ENCODE peak calls at places on chromosome 14, in eight cellular contexts. T is adrenal gland, Z is hepatocyte, N is astrocyte, V is astrocyte of the cerebellum, O is dorsolateral prefrontal cortex, F is kidney epithelial cell, K is fibroblast of mammary gland. L is an unnamed sample.
A peak's percentile ranks its signal among the peaks of the same experiment; 100 is the strongest.

GRCh38 chr14:100850841-100851585 is 25.1 kb downstream of the MEG3 start:
- DNase-seq in T (peak; percentile 81), Z (peak; percentile 42), N (no peak), V (no peak), O (no peak), F (no peak), K (no peak), L (no peak)

GRCh38 chr14:96165493-96166474 is 38.9 kb upstream of the BDKRB2 start:
- DNase-seq in T (no peak), Z (no peak), N (no peak), V (no peak), O (no peak), F (no peak), K (no peak), L (no peak)

GRCh38 chr14:74988131-74988530 is 14.6 kb upstream of the EIF2B2 start:
- DNase-seq in T (no peak), Z (no peak), N (peak; percentile 44), V (no peak), O (no peak), F (peak; percentile 92), K (peak; percentile 28), L (peak; percentile 57)

GRCh38 chr14:101199028-101199770 is 295.7 kb upstream of the RTL1 start:
- DNase-seq in T (no peak), Z (no peak), N (no peak), V (no peak), O (no peak), F (no peak), K (no peak), L (no peak)

GRCh38 chr14:99884834-99885648 is 91.8 kb downstream of the EML1 start:
- DNase-seq in T (peak; percentile 43), Z (peak; percentile 81), N (peak; percentile 47), V (peak; percentile 64), O (peak; percentile 27), F (no peak), K (peak; percentile 76), L (no peak)

GRCh38 chr14:103141117-103141796 is 18.0 kb downstream of the TNFAIP2 start:
- DNase-seq in T (peak; percentile 73), Z (peak; percentile 46), N (no peak), V (no peak), O (no peak), F (no peak), K (peak; percentile 55), L (no peak)

GRCh38 chr14:56150645-56151345 is 32.6 kb downstream of the PELI2 start:
- DNase-seq in T (no peak), Z (no peak), N (no peak), V (no peak), O (peak; percentile 36), F (no peak), K (no peak), L (no peak)

GRCh38 chr14:73755434-73756014 is 41.3 kb upstream of the PNMA1 start:
- DNase-seq in T (no peak), Z (no peak), N (no peak), V (no peak), O (no peak), F (no peak), K (no peak), L (no peak)

GRCh38 chr14:103710771-103711392 is 4.4 kb downstream of the XRCC3 start:
- DNase-seq in T (no peak), Z (no peak), N (no peak), V (no peak), O (no peak), F (no peak), K (no peak), L (no peak)

GRCh38 chr14:68968051-68968450 is 11.1 kb downstream of the ACTN1 start:
- DNase-seq in T (no peak), Z (no peak), N (no peak), V (no peak), O (no peak), F (no peak), K (no peak), L (no peak)

GRCh38 chr14:74975059-74975810 is 19.8 kb upstream of the PGF start:
- DNase-seq in T (peak; percentile 62), Z (no peak), N (no peak), V (no peak), O (no peak), F (no peak), K (peak; percentile 27), L (no peak)

GRCh38 chr14:55724736-55725135 is 144.7 kb downstream of the KTN1 start:
- DNase-seq in T (no peak), Z (no peak), N (no peak), V (no peak), O (no peak), F (no peak), K (no peak), L (no peak)

GRCh38 chr14:95097385-95097784 is 59.9 kb downstream of the DICER1 start:
- DNase-seq in T (no peak), Z (no peak), N (peak; percentile 18), V (no peak), O (no peak), F (no peak), K (no peak), L (no peak)

GRCh38 chr14:74510955-74511354 is 17.4 kb downstream of the ISCA2 start:
- DNase-seq in T (peak; percentile 40), Z (no peak), N (peak; percentile 52), V (no peak), O (no peak), F (no peak), K (peak; percentile 87), L (no peak)

GRCh38 chr14:25537846-25538455 is 488.0 kb upstream of the STXBP6 start:
- DNase-seq in T (peak; percentile 68), Z (peak; percentile 68), N (no peak), V (no peak), O (no peak), F (no peak), K (peak; percentile 36), L (no peak)

GRCh38 chr14:24212924-24213865 is at the start of gene CHMP4A:
- DNase-seq in T (peak; percentile 99), Z (peak; percentile 99), N (peak; percentile 96), V (peak; percentile 96), O (peak; percentile 92), F (peak; percentile 96), K (peak; percentile 98), L (peak; percentile 69)

GRCh38 chr14:50035214-50035613 is 81.2 kb downstream of the VCPKMT start:
- DNase-seq in T (no peak), Z (no peak), N (no peak), V (no peak), O (no peak), F (no peak), K (no peak), L (no peak)

GRCh38 chr14:21145437-21145836 is 10.4 kb downstream of the OR5AU1 start:
- DNase-seq in T (no peak), Z (no peak), N (no peak), V (no peak), O (no peak), F (no peak), K (no peak), L (no peak)

GRCh38 chr14:68359862-68360552 is 432.9 kb downstream of the ZFP36L1 start:
- DNase-seq in T (peak; percentile 29), Z (peak; percentile 79), N (peak; percentile 57), V (no peak), O (no peak), F (no peak), K (peak; percentile 17), L (no peak)

GRCh38 chr14:75578099-75578785 is at the start of gene FLVCR2:
- DNase-seq in T (peak; percentile 92), Z (peak; percentile 91), N (peak; percentile 30), V (no peak), O (peak; percentile 19), F (peak; percentile 12), K (peak; percentile 66), L (no peak)

GRCh38 chr14:105019861-105020814 is 745 bp downstream of the CDCA4 start:
- DNase-seq in T (peak; percentile 18), Z (peak; percentile 76), N (no peak), V (no peak), O (no peak), F (no peak), K (no peak), L (no peak)
- TF ChIP-seq CTCF in T (no peak), Z (no peak), N (no peak), V (no peak), O (no peak), F (no peak), K (no peak), L (no peak)

GRCh38 chr14:92322516-92322915 is 449 bp upstream of the SLC24A4 start:
- DNase-seq in T (no peak), Z (no peak), N (no peak), V (no peak), O (no peak), F (no peak), K (no peak), L (no peak)

GRCh38 chr14:92323031-92323915 is at the start of gene SLC24A4:
- DNase-seq in T (peak; percentile 3), Z (peak; percentile 26), N (no peak), V (no peak), O (no peak), F (no peak), K (no peak), L (no peak)

GRCh38 chr14:92323916-92324818 is 1.2 kb downstream of the SLC24A4 start:
- DNase-seq in T (no peak), Z (no peak), N (no peak), V (no peak), O (no peak), F (no peak), K (no peak), L (no peak)

GRCh38 chr14:92328664-92329255 is 5.8 kb downstream of the SLC24A4 start:
- DNase-seq in T (no peak), Z (no peak), N (no peak), V (no peak), O (no peak), F (no peak), K (no peak), L (no peak)

GRCh38 chr14:92325835-92326234 is 2.9 kb downstream of the SLC24A4 start:
- DNase-seq in T (no peak), Z (no peak), N (no peak), V (no peak), O (no peak), F (no peak), K (no peak), L (no peak)
- TF ChIP-seq CTCF in T (no peak), Z (no peak), N (no peak), V (no peak), O (no peak), F (no peak), K (no peak), L (peak; percentile 27)

GRCh38 chr14:90785474-90785873 is 30.8 kb downstream of the TTC7B start:
- DNase-seq in T (peak; percentile 24), Z (no peak), N (no peak), V (no peak), O (peak; percentile 64), F (no peak), K (no peak), L (no peak)
- TF ChIP-seq CTCF in T (no peak), Z (no peak), N (no peak), V (peak; percentile 22), O (peak; percentile 25), F (peak; percentile 4), K (no peak), L (peak; percentile 38)

DNA sequence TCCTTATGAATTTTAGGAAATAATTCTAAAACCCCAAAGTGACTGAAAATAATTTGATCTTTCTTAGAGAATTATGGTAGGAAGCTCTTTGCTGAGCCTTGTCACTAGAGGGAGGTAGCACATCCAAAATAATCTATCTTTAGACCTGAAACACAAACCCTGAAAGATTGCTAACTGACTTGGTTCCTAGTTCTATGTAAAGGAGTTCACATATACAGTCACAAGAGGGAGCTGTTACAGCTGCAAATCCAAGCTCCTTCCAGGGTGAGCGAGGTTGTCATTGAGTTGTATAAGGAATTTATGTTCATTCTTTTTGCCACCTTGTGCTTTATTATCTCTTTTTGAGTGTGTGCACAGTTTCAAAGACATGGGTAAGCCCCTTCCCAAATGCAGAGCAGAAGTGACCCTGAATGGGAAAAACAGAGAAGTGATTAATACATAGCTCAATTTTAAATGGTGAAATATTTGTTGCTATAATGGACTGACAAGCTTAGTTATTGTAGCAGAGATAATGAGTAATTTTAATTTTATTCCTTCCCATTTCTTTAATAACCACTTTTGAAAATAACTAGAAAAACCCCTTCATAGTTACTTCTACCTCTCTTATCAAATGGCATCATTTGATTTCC is 387.9 kb downstream of the DAD1 start:
- DNase-seq in T (peak; percentile 2), Z (peak; percentile 67), N (peak; percentile 26), V (peak; percentile 37), O (no peak), F (no peak), K (peak; percentile 62), L (no peak)
- TF ChIP-seq CTCF in T (peak; percentile 39), Z (peak; percentile 73), N (peak; percentile 81), V (peak; percentile 86), O (peak; percentile 47), F (peak; percentile 75), K (peak; percentile 75), L (peak; percentile 92)

L was measured in epithelial cell of proximal tubule.